ENCODE peak calls at places on chromosomes 7 and 10, in five cellular contexts. T, W, S, M and J are unnamed samples.

GRCh38 chr10:100816671-100817070 is 71.3 kb downstream of the PAX2 start:
- DNase-seq in M (no peak), T (no peak), W (no peak), S (no peak), J (no peak)

GRCh38 chr7:90594791-90595317 is 1.3 kb upstream of the CDK14 start:
- DNase-seq in T (peak; percentile 27), W (no peak), M (peak; percentile 65), S (no peak), J (no peak)

GRCh38 chr10:105585753-105586152 is 944.7 kb downstream of the SORCS3 start:
- DNase-seq in M (no peak), S (no peak), W (no peak), T (no peak), J (no peak)

GRCh38 chr10:58898854-58899573 is 277.4 kb upstream of the PHYHIPL start:
- DNase-seq in T (no peak), W (no peak), S (no peak), M (no peak), J (no peak)

GRCh38 chr7:137681657-137682562 is 164.9 kb downstream of the DGKI start:
- DNase-seq in S (no peak), T (no peak), M (no peak), W (no peak), J (no peak)

GRCh38 chr10:51588984-51589383 is 110.4 kb downstream of the CSTF2T start:
- DNase-seq in S (no peak), W (no peak), M (no peak), T (no peak), J (no peak)

GRCh38 chr10:3720228-3721019 is 64.6 kb downstream of the KLF6 start:
- DNase-seq in M (peak; percentile 52), W (no peak), S (no peak), T (peak; percentile 91), J (peak; percentile 23)

GRCh38 chr10:77415311-77415960 is 222.2 kb downstream of the KCNMA1 start:
- DNase-seq in T (no peak), M (no peak), S (no peak), W (no peak), J (no peak)

GRCh38 chr10:51718804-51719291 is 19.5 kb upstream of the CSTF2T start:
- DNase-seq in S (no peak), M (no peak), T (no peak), W (no peak), J (no peak)

GRCh38 chr7:138204285-138204988 is 128.2 kb downstream of the AKR1D1 start:
- DNase-seq in T (no peak), W (no peak), S (no peak), M (no peak), J (no peak)

GRCh38 chr7:91719008-91719407 is 161.5 kb downstream of the MTERF1 start:
- DNase-seq in T (no peak), M (no peak), S (no peak), W (no peak), J (no peak)

GRCh38 chr10:14602807-14603538 is 171.7 kb downstream of the FAM107B start:
- DNase-seq in W (no peak), M (no peak), S (no peak), T (no peak), J (no peak)

DNA sequence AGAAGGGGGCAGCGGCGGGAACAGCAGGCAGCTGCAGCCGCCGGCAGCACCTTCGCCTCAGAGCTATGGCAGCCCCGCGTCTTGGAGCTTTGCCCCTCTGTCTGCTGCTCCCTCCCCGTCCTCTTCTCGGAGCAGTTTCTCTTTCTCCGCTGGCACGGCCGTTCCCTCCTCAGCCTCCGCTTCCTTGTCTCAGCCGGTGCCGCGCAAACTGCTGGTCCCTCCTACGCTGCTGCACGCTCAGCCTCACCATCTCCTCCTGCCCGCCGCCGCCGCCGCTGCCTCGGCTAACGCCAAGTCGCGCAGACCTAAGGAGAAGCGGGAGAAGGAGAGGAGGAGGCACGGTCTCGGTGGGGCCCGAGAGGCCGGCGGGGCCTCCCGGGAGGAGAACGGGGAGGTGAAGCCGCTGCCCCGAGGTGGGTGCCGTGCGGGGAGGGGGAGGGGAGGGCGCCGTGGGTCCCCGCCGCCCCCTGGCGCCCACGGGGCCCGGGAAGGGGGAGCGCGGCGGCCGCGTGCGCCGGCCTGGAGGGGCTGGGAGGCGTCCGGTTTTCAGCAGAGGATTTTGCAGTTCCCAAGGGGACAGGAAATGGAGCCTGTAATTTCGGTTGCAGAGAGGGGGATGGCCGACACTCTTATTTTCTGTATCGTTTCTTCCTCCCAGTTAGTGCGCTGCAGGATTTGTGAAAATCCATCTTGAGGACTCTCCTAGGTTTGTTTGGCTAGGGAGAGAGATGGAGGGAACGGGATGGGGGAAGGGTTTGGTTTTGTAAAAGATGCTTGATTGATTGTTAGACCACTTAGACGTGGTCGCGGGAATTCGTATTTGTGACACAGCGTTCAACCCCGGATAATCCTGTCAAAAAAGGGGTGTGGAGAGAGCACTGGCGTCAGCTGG is 630 bp downstream of the RSBN1L start:
- DNase-seq in W (no peak), S (peak; percentile 63), M (peak; percentile 51), T (peak; percentile 43), J (peak; percentile 59)
- TF ChIP-seq POLR2A in W (no peak), S (peak; percentile 48), M (no peak), T (peak; percentile 59), J (no peak)

GRCh38 chr7:29138588-29138987 is 7.7 kb downstream of the CPVL start:
- DNase-seq in M (no peak), W (no peak), T (no peak), S (no peak), J (no peak)
- H3K9me3 ChIP-seq in M (peaks cover 4% of the 10 kb centered on the region), W (no peaks in the 10 kb centered on the region), T (no peaks in the 10 kb centered on the region), S (no peaks in the 10 kb centered on the region), J (no peaks in the 10 kb centered on the region)

GRCh38 chr7:1099154-1099542 is 11.2 kb downstream of the GPER1 start:
- DNase-seq in W (no peak), S (no peak), T (no peak), M (no peak), J (no peak)

GRCh38 chr7:1100386-1100785 is 12.5 kb downstream of the GPER1 start:
- DNase-seq in W (no peak), T (no peak), S (no peak), M (no peak), J (no peak)

GRCh38 chr7:1101580-1102431 is 13.9 kb downstream of the GPER1 start:
- DNase-seq in W (no peak), M (no peak), T (no peak), S (no peak), J (no peak)

GRCh38 chr7:1099637-1100036 is 11.7 kb downstream of the GPER1 start:
- DNase-seq in S (no peak), W (no peak), T (no peak), M (no peak), J (no peak)

DNA sequence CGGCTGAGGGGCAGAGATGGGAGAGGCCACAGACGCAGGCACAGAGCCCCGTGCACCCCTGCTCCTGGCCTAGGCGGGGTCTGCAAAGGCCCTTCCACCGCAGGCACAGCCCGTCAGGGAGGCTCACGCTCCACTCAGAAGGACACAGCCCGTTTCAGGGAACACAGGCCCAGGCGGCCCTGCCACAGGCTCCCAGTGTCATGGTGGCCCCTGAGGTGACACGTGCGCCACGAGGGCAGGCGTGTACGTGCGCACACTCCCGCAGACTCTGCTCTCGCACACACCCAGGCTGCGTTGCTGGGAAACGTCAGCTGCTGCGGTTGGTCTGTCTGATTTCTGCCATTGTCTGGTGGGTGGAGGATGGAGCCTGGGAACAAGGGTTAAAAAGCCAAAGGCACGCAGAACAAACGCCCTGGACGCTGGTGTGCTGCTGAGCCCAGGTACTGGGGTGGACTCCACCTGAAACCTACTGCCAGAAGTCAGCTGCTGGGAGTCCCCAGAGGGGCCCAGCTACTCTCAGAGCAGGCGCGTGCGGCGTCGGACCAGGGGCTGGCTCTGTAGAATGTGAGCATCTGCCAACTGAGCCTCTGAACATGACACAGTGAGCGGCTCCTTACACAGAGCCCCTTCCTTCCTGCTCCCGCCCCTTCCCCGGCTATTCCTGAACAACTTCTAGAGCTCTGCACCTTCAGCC is 13.1 kb downstream of the GPER1 start:
- DNase-seq in W (no peak), S (no peak), M (no peak), T (no peak), J (no peak)
- H3K27ac ChIP-seq in W (no peak overlapping the region), S (no peak overlapping the region), M (no peak overlapping the region), T (no peak overlapping the region), J (no peak overlapping the region)

GRCh38 chr7:116316838-116317612 is 106.7 kb downstream of the TES start:
- DNase-seq in W (peak; percentile 77), T (peak; percentile 59), S (peak; percentile 78), M (peak; percentile 35), J (no peak)
- TF ChIP-seq POLR2A in W (no peak), T (no peak), S (no peak), M (no peak), J (no peak)

DNA sequence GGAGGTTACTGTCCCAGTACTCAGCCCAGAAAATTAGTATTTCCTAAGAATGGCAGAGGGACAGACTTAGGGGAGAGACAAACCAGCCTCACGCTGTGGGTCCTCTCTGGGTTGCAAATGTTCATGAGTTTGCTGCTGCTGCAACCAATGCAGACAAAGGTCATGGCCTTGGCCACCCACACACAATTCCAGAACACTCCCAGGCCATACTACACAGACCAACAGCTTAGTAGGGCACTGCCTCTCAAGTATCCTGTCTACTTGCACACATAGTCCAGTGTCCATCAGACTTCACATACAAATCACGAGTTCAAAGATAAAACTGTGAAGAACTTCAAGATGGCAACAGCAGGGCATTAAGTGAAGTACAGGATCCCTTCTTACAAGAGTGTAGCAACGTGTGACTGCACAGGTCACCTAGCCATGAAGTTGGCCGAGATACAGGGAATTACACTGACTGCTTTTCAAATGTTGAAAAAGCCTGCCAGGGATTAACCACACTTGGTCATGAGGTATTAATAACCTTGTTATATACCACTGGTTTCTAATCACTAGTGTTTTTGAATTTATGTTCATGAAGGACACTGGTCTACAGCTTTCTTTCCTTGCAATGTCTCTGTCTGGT is 40.0 kb downstream of the ZNF33B start:
- DNase-seq in M (no peak), S (no peak), T (no peak), W (no peak), J (no peak)
- H3K9me3 ChIP-seq in M (peaks cover 21% of the 10 kb centered on the region), S (no peaks in the 10 kb centered on the region), T (no peaks in the 10 kb centered on the region), W (peaks cover 10% of the 10 kb centered on the region), J (peaks cover 34% of the 10 kb centered on the region)

GRCh38 chr10:62382831-62383230 is 8.7 kb downstream of the ZNF365 start:
- DNase-seq in M (no peak), S (no peak), T (no peak), W (no peak), J (no peak)
- H3K27ac ChIP-seq in M (no peak overlapping the region), S (no peak overlapping the region), T (no peak overlapping the region), W (no peak overlapping the region), J (no peak overlapping the region)